ENCODE peak calls at places on chromosomes 2 and 18, in four cellular contexts. E, K, R and B are unnamed samples.
A peak's percentile ranks its signal among the peaks of the same experiment; 100 is the strongest.

GRCh38 chr2:68987051-68987503 is 12.6 kb downstream of the GKN1 start:
- DNase-seq in E (no peak), K (no peak), R (no peak), B (no peak)

GRCh38 chr18:67417864-67418523 is 98.5 kb downstream of the DSEL start:
- DNase-seq in E (no peak), K (peak; percentile 10), R (no peak), B (no peak)

GRCh38 chr2:240988146-240988545 is 10.3 kb upstream of the SNED1 start:
- DNase-seq in E (no peak), K (peak; percentile 16), R (no peak), B (no peak)

GRCh38 chr2:109727929-109728447 is 66.1 kb upstream of the RGPD5 start:
- DNase-seq in E (no peak), K (no peak), R (no peak), B (no peak)

GRCh38 chr2:158716091-158716815 is 78.9 kb upstream of the DAPL1 start:
- DNase-seq in E (no peak), K (no peak), R (peak; percentile 15), B (no peak)

GRCh38 chr2:239167011-239167673 is 233.7 kb downstream of the HDAC4 start:
- DNase-seq in E (no peak), K (no peak), R (no peak), B (no peak)

GRCh38 chr2:112757265-112757664 is 7.1 kb downstream of the CKAP2L start:
- DNase-seq in E (no peak), K (no peak), R (no peak), B (no peak)

GRCh38 chr2:197452754-197453122 is 614 bp upstream of the COQ10B start:
- DNase-seq in E (no peak), K (no peak), R (no peak), B (no peak)

GRCh38 chr18:35071819-35072247 is 30.6 kb downstream of the MAPRE2 start:
- DNase-seq in E (no peak), K (no peak), R (no peak), B (no peak)

GRCh38 chr2:71538656-71539265 is 85.4 kb downstream of the DYSF start:
- DNase-seq in E (no peak), K (no peak), R (no peak), B (no peak)

GRCh38 chr2:136917281-136917680 is 151.9 kb downstream of the THSD7B start:
- DNase-seq in E (no peak), K (no peak), R (peak; percentile 36), B (no peak)

GRCh38 chr2:117470311-117471095 is 344.0 kb upstream of the DDX18 start:
- DNase-seq in E (no peak), K (no peak), R (peak; percentile 80), B (no peak)

GRCh38 chr2:41475959-41476358 is 571.9 kb upstream of the PKDCC start:
- DNase-seq in E (no peak), K (no peak), R (no peak), B (no peak)

GRCh38 chr2:201746551-201746950 is 34.2 kb downstream of the ALS2 start:
- DNase-seq in E (no peak), K (no peak), R (no peak), B (no peak)

GRCh38 chr2:232292395-232293154 is 86.0 kb upstream of the ALPP start:
- DNase-seq in E (no peak), K (no peak), R (peak; percentile 81), B (peak; percentile 24)

GRCh38 chr2:11827547-11827946 is 81.1 kb downstream of the LPIN1 start:
- DNase-seq in E (no peak), K (no peak), R (no peak), B (no peak)

GRCh38 chr2:10097352-10098148 is 17.3 kb upstream of the CYS1 start:
- DNase-seq in E (peak; percentile 6), K (peak; percentile 44), R (peak; percentile 85), B (no peak)

GRCh38 chr2:54558188-54558975 is 102.3 kb downstream of the SPTBN1 start:
- DNase-seq in E (no peak), K (peak; percentile 23), R (peak; percentile 91), B (no peak)

GRCh38 chr2:145740302-145740701 is 1220.4 kb upstream of the ZEB2 start:
- DNase-seq in E (no peak), K (no peak), R (no peak), B (no peak)

GRCh38 chr18:44521673-44522032 is 159.0 kb upstream of the SETBP1 start:
- DNase-seq in E (no peak), K (no peak), R (no peak), B (no peak)

GRCh38 chr18:26719909-26720308 is 145.6 kb downstream of the AQP4 start:
- DNase-seq in E (no peak), K (no peak), R (no peak), B (no peak)

GRCh38 chr18:8800041-8800441 is 94.7 kb downstream of the MTCL1 start:
- DNase-seq in E (no peak), K (peak; percentile 32), R (no peak), B (no peak)

GRCh38 chr2:120483355-120483754 is 137.4 kb downstream of the INHBB start:
- DNase-seq in E (no peak), K (no peak), R (no peak), B (no peak)

GRCh38 chr2:71887196-71887595 is 260.5 kb downstream of the CYP26B1 start:
- DNase-seq in E (no peak), K (no peak), R (no peak), B (no peak)